ENCODE peak calls at places on chromosomes 16 and 17, in eight cellular contexts. One of them, this sample, is unnamed. For H3K36me3, the result is how much of the 10 kb centered on the place peaks cover.

GRCh38 chr17:41456206-41456605 is 11.0 kb downstream of the KRT32 start:
- DNase-seq in HCT116: no peak
- DNase-seq in astrocyte: no peak
- DNase-seq in IMR-90: no peak
- DNase-seq in H1: peak
- DNase-seq in PC-3: no peak
- DNase-seq in mesendoderm: peak
- DNase-seq in neuronal stem cell: no peak
- DNase-seq in this sample: no peak

GRCh38 chr17:60354223-60354622 is 37.7 kb downstream of the USP32 start:
- DNase-seq in neuronal stem cell: no peak
- DNase-seq in IMR-90: peak
- DNase-seq in mesendoderm: no peak
- DNase-seq in H1: no peak
- DNase-seq in HCT116: no peak
- DNase-seq in astrocyte: peak
- DNase-seq in PC-3: peak
- DNase-seq in this sample: no peak

GRCh38 chr16:3304370-3304769 is 860 bp downstream of the TIGD7 start:
- DNase-seq in astrocyte: peak
- DNase-seq in HCT116: no peak
- DNase-seq in IMR-90: peak
- DNase-seq in PC-3: no peak
- DNase-seq in neuronal stem cell: no peak
- DNase-seq in H1: no peak
- DNase-seq in mesendoderm: no peak
- DNase-seq in this sample: no peak

GRCh38 chr17:35740997-35741931 is 9.8 kb downstream of the RASL10B start:
- DNase-seq in HCT116: no peak
- DNase-seq in mesendoderm: peak
- DNase-seq in astrocyte: no peak
- DNase-seq in neuronal stem cell: no peak
- DNase-seq in PC-3: no peak
- DNase-seq in IMR-90: no peak
- DNase-seq in H1: peak
- DNase-seq in this sample: no peak

GRCh38 chr17:80760501-80760900 is 215.9 kb downstream of the RPTOR start:
- DNase-seq in IMR-90: no peak
- DNase-seq in PC-3: peak
- DNase-seq in neuronal stem cell: no peak
- DNase-seq in mesendoderm: no peak
- DNase-seq in astrocyte: no peak
- DNase-seq in HCT116: no peak
- DNase-seq in H1: no peak
- DNase-seq in this sample: peak

GRCh38 chr17:54749157-54749556 is 151.5 kb upstream of the TOM1L1 start:
- DNase-seq in astrocyte: no peak
- DNase-seq in neuronal stem cell: no peak
- DNase-seq in mesendoderm: peak
- DNase-seq in PC-3: no peak
- DNase-seq in IMR-90: no peak
- DNase-seq in H1: no peak
- DNase-seq in HCT116: no peak
- DNase-seq in this sample: no peak

GRCh38 chr17:32929288-32929574 is 1.3 kb downstream of the TMEM98 start:
- DNase-seq in astrocyte: no peak
- DNase-seq in neuronal stem cell: no peak
- DNase-seq in PC-3: no peak
- DNase-seq in HCT116: no peak
- DNase-seq in IMR-90: peak
- DNase-seq in H1: no peak
- DNase-seq in mesendoderm: peak
- DNase-seq in this sample: no peak

GRCh38 chr17:45009676-45010467 is 41.6 kb downstream of the DCAKD start:
- DNase-seq in HCT116: no peak
- DNase-seq in PC-3: no peak
- DNase-seq in IMR-90: no peak
- DNase-seq in astrocyte: peak
- DNase-seq in H1: no peak
- DNase-seq in neuronal stem cell: no peak
- DNase-seq in mesendoderm: no peak
- DNase-seq in this sample: no peak

GRCh38 chr17:76388966-76389888 is 4.8 kb downstream of the SPHK1 start:
- DNase-seq in astrocyte: no peak
- DNase-seq in mesendoderm: no peak
- DNase-seq in PC-3: no peak
- DNase-seq in IMR-90: no peak
- DNase-seq in neuronal stem cell: no peak
- DNase-seq in H1: no peak
- DNase-seq in HCT116: no peak
- DNase-seq in this sample: no peak

GRCh38 chr16:85055503-85056210 is 28.1 kb downstream of the KIAA0513 start:
- DNase-seq in IMR-90: peak
- DNase-seq in neuronal stem cell: no peak
- DNase-seq in mesendoderm: peak
- DNase-seq in astrocyte: peak
- DNase-seq in PC-3: peak
- DNase-seq in H1: no peak
- DNase-seq in HCT116: no peak
- DNase-seq in this sample: peak
- H3K4me3 ChIP-seq in IMR-90: peak
- H3K4me3 ChIP-seq in neuronal stem cell: no peak
- H3K4me3 ChIP-seq in mesendoderm: no peak
- H3K4me3 ChIP-seq in astrocyte: peak
- H3K4me3 ChIP-seq in PC-3: peak
- H3K4me3 ChIP-seq in H1: no peak
- H3K4me3 ChIP-seq in HCT116: no peak
- H3K4me3 ChIP-seq in this sample: no peak

GRCh38 chr16:67437513-67437912 is 6.6 kb downstream of the HSD11B2 start:
- DNase-seq in astrocyte: no peak
- DNase-seq in H1: no peak
- DNase-seq in HCT116: no peak
- DNase-seq in mesendoderm: no peak
- DNase-seq in neuronal stem cell: no peak
- DNase-seq in IMR-90: no peak
- DNase-seq in PC-3: no peak
- DNase-seq in this sample: no peak

GRCh38 chr16:67436640-67437193 is 5.8 kb downstream of the HSD11B2 start:
- DNase-seq in astrocyte: no peak
- DNase-seq in mesendoderm: no peak
- DNase-seq in neuronal stem cell: no peak
- DNase-seq in PC-3: no peak
- DNase-seq in IMR-90: no peak
- DNase-seq in H1: no peak
- DNase-seq in HCT116: no peak
- DNase-seq in this sample: no peak

GRCh38 chr16:67441289-67441753 is 10.4 kb downstream of the HSD11B2 start:
- DNase-seq in mesendoderm: no peak
- DNase-seq in IMR-90: no peak
- DNase-seq in neuronal stem cell: no peak
- DNase-seq in HCT116: no peak
- DNase-seq in H1: no peak
- DNase-seq in PC-3: no peak
- DNase-seq in astrocyte: no peak
- DNase-seq in this sample: no peak

GRCh38 chr16:67438098-67438791 is 7.3 kb downstream of the HSD11B2 start:
- DNase-seq in neuronal stem cell: no peak
- DNase-seq in HCT116: no peak
- DNase-seq in astrocyte: no peak
- DNase-seq in H1: no peak
- DNase-seq in mesendoderm: no peak
- DNase-seq in IMR-90: no peak
- DNase-seq in PC-3: no peak
- DNase-seq in this sample: no peak

DNA sequence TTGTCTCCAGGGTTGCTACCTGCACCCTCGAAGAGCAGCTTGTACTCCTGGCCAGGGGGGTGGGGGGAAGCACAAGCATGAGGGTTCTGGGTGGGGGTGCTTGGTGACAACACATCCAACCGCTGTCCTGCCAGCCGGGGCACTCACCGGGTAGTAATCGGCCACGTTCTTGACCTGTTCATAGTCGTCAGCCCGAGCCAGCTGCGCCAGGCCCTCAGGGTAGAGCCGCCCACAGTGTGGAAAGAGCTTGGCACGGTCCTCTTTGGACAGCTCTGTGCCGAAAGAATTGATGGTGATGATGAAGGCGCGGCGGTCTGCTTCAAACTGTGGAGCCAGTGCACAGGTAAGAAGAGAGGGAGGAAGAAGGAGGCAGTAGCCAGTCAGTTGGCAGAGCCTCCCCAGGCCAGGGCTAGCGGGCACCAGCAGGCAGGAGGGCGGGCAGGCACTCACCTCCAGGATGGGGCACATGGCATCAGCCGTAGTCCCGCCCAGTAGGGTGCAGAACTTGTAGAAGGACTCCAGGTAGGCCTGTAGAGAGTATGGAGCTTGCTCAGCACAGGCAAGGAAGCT is 8.0 kb downstream of the HSD11B2 start:
- DNase-seq in PC-3: no peak
- DNase-seq in neuronal stem cell: no peak
- DNase-seq in mesendoderm: no peak
- DNase-seq in H1: no peak
- DNase-seq in HCT116: no peak
- DNase-seq in astrocyte: no peak
- DNase-seq in IMR-90: no peak
- DNase-seq in this sample: no peak
- H3K36me3 ChIP-seq in PC-3: under half
- H3K36me3 ChIP-seq in neuronal stem cell: under half
- H3K36me3 ChIP-seq in mesendoderm: under half
- H3K36me3 ChIP-seq in H1: under half
- H3K36me3 ChIP-seq in HCT116: under half
- H3K36me3 ChIP-seq in astrocyte: under half
- H3K36me3 ChIP-seq in IMR-90: under half
- H3K36me3 ChIP-seq in this sample: under half

GRCh38 chr17:78897639-78897996 is 5.4 kb downstream of the CEP295NL start:
- DNase-seq in HCT116: no peak
- DNase-seq in neuronal stem cell: no peak
- DNase-seq in PC-3: no peak
- DNase-seq in astrocyte: no peak
- DNase-seq in IMR-90: no peak
- DNase-seq in mesendoderm: no peak
- DNase-seq in H1: no peak
- DNase-seq in this sample: no peak

GRCh38 chr17:78898947-78899346 is 4.1 kb downstream of the CEP295NL start:
- DNase-seq in PC-3: no peak
- DNase-seq in neuronal stem cell: no peak
- DNase-seq in HCT116: no peak
- DNase-seq in astrocyte: no peak
- DNase-seq in IMR-90: no peak
- DNase-seq in mesendoderm: no peak
- DNase-seq in H1: no peak
- DNase-seq in this sample: no peak

GRCh38 chr17:78898075-78898836 is 4.7 kb downstream of the CEP295NL start:
- DNase-seq in PC-3: no peak
- DNase-seq in neuronal stem cell: no peak
- DNase-seq in IMR-90: no peak
- DNase-seq in H1: no peak
- DNase-seq in HCT116: no peak
- DNase-seq in astrocyte: no peak
- DNase-seq in mesendoderm: no peak
- DNase-seq in this sample: no peak

GRCh38 chr17:78900816-78901215 is 2.2 kb downstream of the CEP295NL start:
- DNase-seq in PC-3: no peak
- DNase-seq in mesendoderm: no peak
- DNase-seq in astrocyte: no peak
- DNase-seq in IMR-90: no peak
- DNase-seq in neuronal stem cell: no peak
- DNase-seq in HCT116: no peak
- DNase-seq in H1: no peak
- DNase-seq in this sample: no peak

GRCh38 chr17:78899361-78900260 is 3.4 kb downstream of the CEP295NL start:
- DNase-seq in IMR-90: no peak
- DNase-seq in astrocyte: no peak
- DNase-seq in H1: peak
- DNase-seq in PC-3: no peak
- DNase-seq in mesendoderm: peak
- DNase-seq in neuronal stem cell: no peak
- DNase-seq in HCT116: no peak
- DNase-seq in this sample: no peak
- H3K4me2 ChIP-seq in IMR-90: no peak
- H3K4me2 ChIP-seq in astrocyte: no peak
- H3K4me2 ChIP-seq in H1: peak
- H3K4me2 ChIP-seq in PC-3: no peak
- H3K4me2 ChIP-seq in mesendoderm: no peak
- H3K4me2 ChIP-seq in neuronal stem cell: no peak
- H3K4me2 ChIP-seq in HCT116: peak
- H3K4me2 ChIP-seq in this sample: no peak

GRCh38 chr17:65573283-65573603 is 11.8 kb upstream of the AXIN2 start:
- DNase-seq in PC-3: no peak
- DNase-seq in H1: peak
- DNase-seq in astrocyte: no peak
- DNase-seq in neuronal stem cell: no peak
- DNase-seq in HCT116: no peak
- DNase-seq in IMR-90: no peak
- DNase-seq in mesendoderm: no peak
- DNase-seq in this sample: no peak
- H3K4me3 ChIP-seq in PC-3: no peak
- H3K4me3 ChIP-seq in H1: no peak
- H3K4me3 ChIP-seq in astrocyte: no peak
- H3K4me3 ChIP-seq in neuronal stem cell: peak
- H3K4me3 ChIP-seq in HCT116: no peak
- H3K4me3 ChIP-seq in IMR-90: no peak
- H3K4me3 ChIP-seq in mesendoderm: no peak
- H3K4me3 ChIP-seq in this sample: no peak

GRCh38 chr17:82802141-82802540 is 37.7 kb downstream of the ZNF750 start:
- DNase-seq in PC-3: no peak
- DNase-seq in IMR-90: peak
- DNase-seq in mesendoderm: no peak
- DNase-seq in astrocyte: peak
- DNase-seq in neuronal stem cell: no peak
- DNase-seq in H1: no peak
- DNase-seq in HCT116: no peak
- DNase-seq in this sample: no peak
- H3K36me3 ChIP-seq in PC-3: under half
- H3K36me3 ChIP-seq in IMR-90: under half
- H3K36me3 ChIP-seq in mesendoderm: under half
- H3K36me3 ChIP-seq in astrocyte: under half
- H3K36me3 ChIP-seq in neuronal stem cell: under half
- H3K36me3 ChIP-seq in H1: under half
- H3K36me3 ChIP-seq in HCT116: under half
- H3K36me3 ChIP-seq in this sample: half or more

DNA sequence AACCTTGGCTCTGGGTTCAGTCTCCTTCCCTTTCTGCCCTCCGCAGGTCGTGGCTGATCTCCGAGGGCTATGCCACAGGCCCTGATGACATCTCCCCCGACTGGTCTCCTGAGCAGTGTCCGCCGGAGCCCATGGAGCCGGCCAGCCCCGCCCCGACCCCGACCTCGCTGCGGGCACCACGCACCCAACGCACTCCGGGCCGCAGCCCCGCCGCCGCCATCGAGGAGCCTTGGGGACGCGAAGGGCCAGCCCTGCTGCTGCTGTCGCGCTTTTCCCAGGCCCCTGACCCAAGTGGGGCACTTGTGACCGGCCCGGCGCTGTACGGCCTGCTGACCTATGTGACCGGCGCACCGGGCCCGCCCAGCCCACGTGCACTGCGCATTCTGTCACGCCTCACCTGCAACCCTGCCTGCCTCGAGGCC is 5.1 kb downstream of the ARMC5 start:
- DNase-seq in astrocyte: no peak
- DNase-seq in IMR-90: no peak
- DNase-seq in PC-3: no peak
- DNase-seq in HCT116: no peak
- DNase-seq in mesendoderm: no peak
- DNase-seq in H1: no peak
- DNase-seq in neuronal stem cell: no peak
- DNase-seq in this sample: no peak
- H3K4me2 ChIP-seq in astrocyte: no peak
- H3K4me2 ChIP-seq in IMR-90: no peak
- H3K4me2 ChIP-seq in PC-3: no peak
- H3K4me2 ChIP-seq in HCT116: no peak
- H3K4me2 ChIP-seq in mesendoderm: no peak
- H3K4me2 ChIP-seq in H1: no peak
- H3K4me2 ChIP-seq in neuronal stem cell: no peak
- H3K4me2 ChIP-seq in this sample: no peak

This sample was measured in OCI-LY7.